ENCODE peak calls at places on chromosomes 13 and 19, in five cellular contexts. One of them, this sample, is unnamed.
A peak's percentile ranks its signal among the peaks of the same experiment; 100 is the strongest.

GRCh38 chr13:30026909-30027308 is 176.5 kb upstream of the UBL3 start:
- DNase-seq in hepatocyte: no peak
- DNase-seq in pancreas: no peak
- DNase-seq in GM12878: no peak
- DNase-seq in neural crest cell: no peak
- DNase-seq in this sample: no peak

GRCh38 chr19:51168571-51169282 is 26.6 kb downstream of the SIGLEC7 start:
- DNase-seq in neural crest cell: no peak
- DNase-seq in pancreas: no peak
- DNase-seq in GM12878: no peak
- DNase-seq in hepatocyte: no peak
- DNase-seq in this sample: no peak

GRCh38 chr13:99577934-99578917 is 77.0 kb downstream of the TM9SF2 start:
- DNase-seq in hepatocyte: no peak
- DNase-seq in GM12878: no peak
- DNase-seq in neural crest cell: peak; percentile 40
- DNase-seq in pancreas: no peak
- DNase-seq in this sample: no peak

GRCh38 chr13:41905600-41906254 is 55.2 kb downstream of the VWA8 start:
- DNase-seq in GM12878: no peak
- DNase-seq in pancreas: no peak
- DNase-seq in neural crest cell: no peak
- DNase-seq in hepatocyte: peak; percentile 18
- DNase-seq in this sample: no peak

GRCh38 chr19:38032151-38032550 is 125.1 kb downstream of the SIPA1L3 start:
- DNase-seq in neural crest cell: no peak
- DNase-seq in GM12878: no peak
- DNase-seq in pancreas: no peak
- DNase-seq in hepatocyte: no peak
- DNase-seq in this sample: no peak

GRCh38 chr13:35723061-35723461 is 246.6 kb upstream of the MAB21L1 start:
- DNase-seq in neural crest cell: no peak
- DNase-seq in pancreas: no peak
- DNase-seq in GM12878: no peak
- DNase-seq in hepatocyte: no peak
- DNase-seq in this sample: no peak

GRCh38 chr13:114167445-114167844 is 11.6 kb upstream of the CFAP97D2 start:
- DNase-seq in hepatocyte: no peak
- DNase-seq in neural crest cell: no peak
- DNase-seq in GM12878: no peak
- DNase-seq in pancreas: no peak
- DNase-seq in this sample: no peak

GRCh38 chr13:51781246-51782022 is 22.5 kb downstream of the DHRS12 start:
- DNase-seq in GM12878: no peak
- DNase-seq in pancreas: peak; percentile 73
- DNase-seq in neural crest cell: no peak
- DNase-seq in hepatocyte: peak; percentile 44
- DNase-seq in this sample: no peak

GRCh38 chr13:75963318-75963717 is 327.2 kb downstream of the LMO7 start:
- DNase-seq in GM12878: no peak
- DNase-seq in hepatocyte: no peak
- DNase-seq in pancreas: no peak
- DNase-seq in neural crest cell: no peak
- DNase-seq in this sample: no peak

GRCh38 chr13:76904507-76904906 is 18.3 kb upstream of the KCTD12 start:
- DNase-seq in hepatocyte: no peak
- DNase-seq in pancreas: no peak
- DNase-seq in GM12878: no peak
- DNase-seq in neural crest cell: no peak
- DNase-seq in this sample: no peak

GRCh38 chr13:92951273-92951820 is 275.3 kb upstream of the GPC6 start:
- DNase-seq in pancreas: no peak
- DNase-seq in hepatocyte: no peak
- DNase-seq in GM12878: no peak
- DNase-seq in neural crest cell: no peak
- DNase-seq in this sample: no peak

GRCh38 chr13:105804561-105805190 is 730.8 kb downstream of the EFNB2 start:
- DNase-seq in GM12878: no peak
- DNase-seq in pancreas: no peak
- DNase-seq in neural crest cell: no peak
- DNase-seq in hepatocyte: no peak
- DNase-seq in this sample: no peak

GRCh38 chr13:30932481-30933333 is at the start of gene TEX26:
- DNase-seq in pancreas: no peak
- DNase-seq in hepatocyte: peak; percentile 62
- DNase-seq in neural crest cell: peak; percentile 54
- DNase-seq in GM12878: no peak
- DNase-seq in this sample: no peak

GRCh38 chr19:29845576-29846176 is 33.9 kb downstream of the CCNE1 start:
- DNase-seq in hepatocyte: peak; percentile 66
- DNase-seq in GM12878: no peak
- DNase-seq in neural crest cell: no peak
- DNase-seq in pancreas: peak; percentile 29
- DNase-seq in this sample: peak; percentile 28

GRCh38 chr13:80133631-80134083 is 207.3 kb downstream of the SPRY2 start:
- DNase-seq in GM12878: no peak
- DNase-seq in hepatocyte: no peak
- DNase-seq in neural crest cell: no peak
- DNase-seq in pancreas: no peak
- DNase-seq in this sample: no peak

GRCh38 chr13:99361197-99361596 is 54.0 kb upstream of the GPR183 start:
- DNase-seq in pancreas: no peak
- DNase-seq in hepatocyte: no peak
- DNase-seq in neural crest cell: no peak
- DNase-seq in GM12878: no peak
- DNase-seq in this sample: no peak

GRCh38 chr13:87259479-87260083 is 411.6 kb upstream of the SLITRK5 start:
- DNase-seq in GM12878: no peak
- DNase-seq in neural crest cell: peak; percentile 15
- DNase-seq in hepatocyte: peak; percentile 43
- DNase-seq in pancreas: no peak
- DNase-seq in this sample: no peak

GRCh38 chr13:61466280-61466679 is 50.6 kb upstream of the PCDH20 start:
- DNase-seq in GM12878: no peak
- DNase-seq in pancreas: no peak
- DNase-seq in hepatocyte: no peak
- DNase-seq in neural crest cell: no peak
- DNase-seq in this sample: no peak

GRCh38 chr13:100490692-100491091 is 97.9 kb downstream of the GGACT start:
- DNase-seq in hepatocyte: no peak
- DNase-seq in neural crest cell: no peak
- DNase-seq in pancreas: no peak
- DNase-seq in GM12878: no peak
- DNase-seq in this sample: no peak

GRCh38 chr19:13095934-13096890 is 6.4 kb downstream of the LYL1 start:
- DNase-seq in neural crest cell: no peak
- DNase-seq in pancreas: no peak
- DNase-seq in GM12878: no peak
- DNase-seq in hepatocyte: peak; percentile 65
- DNase-seq in this sample: no peak

GRCh38 chr19:47093254-47093653 is 20.3 kb downstream of the ZC3H4 start:
- DNase-seq in GM12878: no peak
- DNase-seq in neural crest cell: no peak
- DNase-seq in pancreas: no peak
- DNase-seq in hepatocyte: no peak
- DNase-seq in this sample: no peak

GRCh38 chr19:35013047-35013819 is 13.1 kb downstream of the GRAMD1A start:
- DNase-seq in neural crest cell: peak; percentile 85
- DNase-seq in pancreas: peak; percentile 78
- DNase-seq in GM12878: no peak
- DNase-seq in hepatocyte: peak; percentile 82
- DNase-seq in this sample: peak; percentile 82

GRCh38 chr13:94993608-94994007 is 281.3 kb upstream of the SOX21 start:
- DNase-seq in hepatocyte: no peak
- DNase-seq in pancreas: no peak
- DNase-seq in GM12878: no peak
- DNase-seq in neural crest cell: no peak
- DNase-seq in this sample: no peak
- TF ChIP-seq CTCF in hepatocyte: no peak
- TF ChIP-seq CTCF in pancreas: no peak
- TF ChIP-seq CTCF in GM12878: no peak
- TF ChIP-seq CTCF in neural crest cell: no peak
- TF ChIP-seq CTCF in this sample: no peak

DNA sequence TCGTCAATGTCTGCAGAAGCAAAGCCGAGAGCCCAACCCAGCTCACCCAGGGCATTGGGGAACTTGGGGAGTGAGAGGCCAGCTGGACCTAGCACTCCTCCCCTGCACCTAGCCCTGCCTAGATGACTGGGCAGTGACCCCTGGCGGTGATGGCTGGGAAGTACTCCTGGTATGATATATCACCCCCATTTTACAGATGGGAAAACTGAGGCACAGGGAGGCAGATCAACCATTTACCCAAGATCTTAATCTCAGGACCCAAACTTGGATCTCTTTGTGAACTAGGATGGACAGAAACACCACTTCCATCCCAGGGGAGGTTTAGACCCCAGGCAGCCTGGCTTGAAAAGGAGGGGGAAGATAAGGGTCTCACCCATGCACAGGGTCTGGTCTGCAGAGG is 43.5 kb downstream of the CCL25 start:
- DNase-seq in neural crest cell: no peak
- DNase-seq in pancreas: no peak
- DNase-seq in GM12878: no peak
- DNase-seq in hepatocyte: no peak
- DNase-seq in this sample: no peak
- TF ChIP-seq CTCF in neural crest cell: no peak
- TF ChIP-seq CTCF in pancreas: no peak
- TF ChIP-seq CTCF in GM12878: peak; percentile 31
- TF ChIP-seq CTCF in hepatocyte: no peak
- TF ChIP-seq CTCF in this sample: no peak

GRCh38 chr19:58304255-58304654 is 922 bp upstream of the ERVK3-1 start:
- DNase-seq in hepatocyte: no peak
- DNase-seq in neural crest cell: no peak
- DNase-seq in pancreas: no peak
- DNase-seq in GM12878: no peak
- DNase-seq in this sample: no peak

GRCh38 chr19:58307736-58308135 is 2.6 kb downstream of the ERVK3-1 start:
- DNase-seq in pancreas: no peak
- DNase-seq in GM12878: no peak
- DNase-seq in hepatocyte: no peak
- DNase-seq in neural crest cell: no peak
- DNase-seq in this sample: no peak

GRCh38 chr19:58305932-58306323 is 751 bp downstream of the ERVK3-1 start:
- DNase-seq in hepatocyte: peak; percentile 25
- DNase-seq in neural crest cell: no peak
- DNase-seq in GM12878: no peak
- DNase-seq in pancreas: no peak
- DNase-seq in this sample: no peak

GRCh38 chr19:58304748-58305064 is 471 bp upstream of the ERVK3-1 start:
- DNase-seq in neural crest cell: no peak
- DNase-seq in hepatocyte: no peak
- DNase-seq in pancreas: no peak
- DNase-seq in GM12878: no peak
- DNase-seq in this sample: no peak

GRCh38 chr19:58305065-58305931 is at the start of gene ERVK3-1:
- DNase-seq in neural crest cell: peak; percentile 85
- DNase-seq in GM12878: peak; percentile 91
- DNase-seq in pancreas: peak; percentile 93
- DNase-seq in hepatocyte: peak; percentile 98
- DNase-seq in this sample: peak; percentile 86
- TF ChIP-seq CTCF in neural crest cell: peak; percentile 17
- TF ChIP-seq CTCF in GM12878: no peak
- TF ChIP-seq CTCF in pancreas: peak; percentile 26
- TF ChIP-seq CTCF in hepatocyte: no peak
- TF ChIP-seq CTCF in this sample: no peak

GRCh38 chr13:28729541-28729940 is 10.8 kb upstream of the SLC46A3 start:
- DNase-seq in neural crest cell: no peak
- DNase-seq in GM12878: no peak
- DNase-seq in hepatocyte: no peak
- DNase-seq in pancreas: no peak
- DNase-seq in this sample: no peak
- TF ChIP-seq CTCF in neural crest cell: no peak
- TF ChIP-seq CTCF in GM12878: no peak
- TF ChIP-seq CTCF in hepatocyte: no peak
- TF ChIP-seq CTCF in pancreas: no peak
- TF ChIP-seq CTCF in this sample: no peak

GRCh38 chr13:45441633-45442032 is 23.1 kb upstream of the COG3 start:
- DNase-seq in pancreas: no peak
- DNase-seq in neural crest cell: no peak
- DNase-seq in GM12878: peak; percentile 60
- DNase-seq in hepatocyte: no peak
- DNase-seq in this sample: no peak
- TF ChIP-seq CTCF in pancreas: no peak
- TF ChIP-seq CTCF in neural crest cell: peak; percentile 25
- TF ChIP-seq CTCF in GM12878: peak; percentile 43
- TF ChIP-seq CTCF in hepatocyte: peak; percentile 10
- TF ChIP-seq CTCF in this sample: no peak

DNA sequence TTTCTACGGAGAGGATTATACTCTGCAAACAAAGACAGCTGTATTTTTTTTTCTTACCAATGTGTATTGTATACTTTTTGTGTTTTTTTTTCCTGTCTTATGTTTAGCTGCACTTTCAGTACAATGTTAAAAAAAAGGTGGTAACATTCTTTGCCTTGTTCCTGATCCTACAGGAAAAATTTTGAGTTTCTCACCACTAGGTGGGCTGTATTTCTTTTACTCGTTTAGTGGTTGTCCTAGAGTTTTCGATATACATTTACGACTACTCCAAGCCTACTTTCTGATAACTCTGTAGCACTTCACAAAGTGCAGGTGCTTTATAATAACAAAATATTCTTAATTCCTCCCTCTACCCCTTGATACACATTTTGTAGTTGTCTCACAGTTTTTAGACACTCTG is 652.2 kb downstream of the UQCRFS1 start:
- DNase-seq in GM12878: no peak
- DNase-seq in hepatocyte: no peak
- DNase-seq in neural crest cell: no peak
- DNase-seq in pancreas: no peak
- DNase-seq in this sample: no peak
- TF ChIP-seq CTCF in GM12878: no peak
- TF ChIP-seq CTCF in hepatocyte: no peak
- TF ChIP-seq CTCF in neural crest cell: peak; percentile 31
- TF ChIP-seq CTCF in pancreas: no peak
- TF ChIP-seq CTCF in this sample: no peak